ENCODE peak calls at places on chromosomes 16 and 17, in six cellular contexts. P is stimulated activated CD4-positive, alpha-beta T cell treated with anti-CD3 and anti-CD28 coated beads, Interleukin-12 subunit alpha, Interleukin-12 subunit beta, amount 100 ng/mL, for 48 hours; E is colonic mucosa; V is NCI-H146; B is stimulated activated CD8-positive, alpha-beta memory T cell treated with anti-CD3 and anti-CD28 coated beads, Interleukin-15, amount 100 ng/mL, for 24 hours; S is SW480. J is an unnamed sample.

GRCh38 chr17:42246515-42246914 is 29.7 kb downstream of the STAT5B start:
- DNase-seq in S (no peak), V (no peak), E (no peak), B (no peak), P (no peak), J (no peak)

GRCh38 chr17:52505601-52506000 is 347.1 kb upstream of the CA10 start:
- DNase-seq in E (no peak), S (no peak), V (no peak), B (no peak), P (no peak), J (no peak)

GRCh38 chr17:5583426-5584382 is 605 bp downstream of the NLRP1 start:
- DNase-seq in S (no peak), V (no peak), E (peak), B (no peak), P (no peak), J (no peak)

GRCh38 chr17:44152875-44153274 is 11.1 kb downstream of the HROB start:
- DNase-seq in E (no peak), P (no peak), V (no peak), S (no peak), B (no peak), J (no peak)

GRCh38 chr17:6853764-6854442 is 22.4 kb upstream of the TEKT1 start:
- DNase-seq in P (no peak), B (no peak), S (no peak), V (peak), E (no peak), J (no peak)

GRCh38 chr16:67449739-67450138 is 18.8 kb downstream of the HSD11B2 start:
- DNase-seq in S (no peak), E (no peak), P (no peak), V (no peak), B (no peak), J (no peak)

GRCh38 chr17:73722163-73722562 is 77.9 kb upstream of the SDK2 start:
- DNase-seq in P (no peak), E (no peak), V (no peak), B (no peak), S (no peak), J (no peak)

GRCh38 chr17:37447641-37448040 is 41.0 kb downstream of the TADA2A start:
- DNase-seq in E (no peak), S (peak), P (no peak), V (no peak), B (no peak), J (no peak)

GRCh38 chr16:3999890-4000325 is 116.3 kb downstream of the ADCY9 start:
- DNase-seq in S (no peak), E (no peak), B (no peak), V (no peak), P (no peak), J (no peak)

GRCh38 chr16:11396241-11397048 is 51.2 kb downstream of the RMI2 start:
- DNase-seq in E (peak), B (peak), V (peak), P (peak), S (peak), J (peak)

GRCh38 chr16:52677487-52677886 is 130.5 kb upstream of the TOX3 start:
- DNase-seq in S (no peak), E (no peak), B (no peak), V (no peak), P (no peak), J (no peak)

GRCh38 chr16:67842509-67843342 is 606 bp downstream of the THAP11 start:
- DNase-seq in P (no peak), B (peak), V (peak), E (peak), S (peak), J (peak)

GRCh38 chr16:88086571-88087516 is 135.6 kb downstream of the BANP start:
- DNase-seq in E (no peak), P (no peak), S (peak), V (no peak), B (no peak), J (no peak)

GRCh38 chr16:68866933-68867332 is 23.6 kb downstream of the TANGO6 start:
- DNase-seq in P (no peak), V (peak), B (no peak), E (no peak), S (no peak), J (no peak)

GRCh38 chr17:70369296-70369855 is 200.0 kb downstream of the KCNJ2 start:
- DNase-seq in B (no peak), V (no peak), S (no peak), E (no peak), P (no peak), J (no peak)

GRCh38 chr16:61042736-61043135 is 993.5 kb downstream of the CDH8 start:
- DNase-seq in E (no peak), V (no peak), B (no peak), P (no peak), S (no peak), J (no peak)

GRCh38 chr17:44249501-44250246 is 18.3 kb downstream of the SLC4A1 start:
- DNase-seq in B (no peak), V (no peak), E (no peak), S (no peak), P (no peak), J (no peak)

GRCh38 chr17:5499790-5500189 is 13.4 kb downstream of the MIS12 start:
- DNase-seq in B (no peak), V (no peak), P (no peak), E (no peak), S (no peak), J (no peak)

GRCh38 chr16:7021653-7022275 is 310.9 kb upstream of the RBFOX1 start:
- DNase-seq in B (no peak), E (no peak), P (no peak), S (no peak), V (no peak), J (no peak)

GRCh38 chr17:7023576-7024401 is 939 bp downstream of the BCL6B start:
- DNase-seq in B (peak), P (peak), V (no peak), E (peak), S (peak), J (peak)

GRCh38 chr17:62164712-62165377 is 99.8 kb upstream of the MED13 start:
- DNase-seq in S (peak), V (no peak), E (no peak), P (no peak), B (no peak), J (no peak)

GRCh38 chr17:64736804-64737492 is 74.8 kb upstream of the SMURF2 start:
- DNase-seq in B (no peak), P (peak), E (peak), S (peak), V (peak), J (peak)

GRCh38 chr17:77346765-77347164 is 206.0 kb downstream of the SEC14L1 start:
- DNase-seq in V (no peak), B (no peak), S (no peak), P (no peak), E (peak), J (peak)

GRCh38 chr17:21019976-21020575 is 22.7 kb downstream of the USP22 start:
- DNase-seq in V (peak), B (no peak), S (no peak), P (no peak), E (no peak), J (peak)

GRCh38 chr17:43803758-43804157 is 23.5 kb downstream of the CFAP97D1 start:
- DNase-seq in E (no peak), V (no peak), S (no peak), P (no peak), B (no peak), J (no peak)

GRCh38 chr17:45317113-45317820 is 447 bp upstream of the MAP3K14 start:
- DNase-seq in B (peak), V (peak), P (peak), S (peak), E (peak), J (peak)

GRCh38 chr16:17313085-17313611 is 157.6 kb downstream of the XYLT1 start:
- DNase-seq in V (no peak), B (no peak), S (no peak), E (peak), P (no peak), J (peak)

GRCh38 chr16:70399951-70400350 is 38.9 kb downstream of the ST3GAL2 start:
- DNase-seq in V (no peak), E (no peak), B (no peak), P (no peak), S (no peak), J (no peak)

GRCh38 chr16:6656760-6657159 is 675.9 kb upstream of the RBFOX1 start:
- DNase-seq in S (no peak), B (no peak), P (no peak), V (no peak), E (no peak), J (no peak)

GRCh38 chr17:82320956-82321927 is 3.8 kb upstream of the CD7 start:
- DNase-seq in S (no peak), E (no peak), V (peak), B (peak), P (peak), J (no peak)

GRCh38 chr17:29561541-29562517 is 5.0 kb downstream of the ABHD15 start:
- DNase-seq in P (no peak), V (no peak), B (no peak), S (no peak), E (no peak), J (no peak)

GRCh38 chr17:56319531-56319930 is 166.3 kb downstream of the ANKFN1 start:
- DNase-seq in E (no peak), B (no peak), V (peak), P (no peak), S (peak), J (no peak)

GRCh38 chr16:638034-638543 is 2.0 kb upstream of the METTL26 start:
- DNase-seq in E (no peak), S (no peak), V (no peak), P (no peak), B (no peak), J (no peak)

GRCh38 chr17:34840758-34841157 is 120.5 kb downstream of the CCT6B start:
- DNase-seq in E (no peak), B (no peak), S (no peak), P (no peak), V (no peak), J (no peak)

GRCh38 chr17:79078476-79079190 is 4.0 kb downstream of the ENGASE start:
- DNase-seq in B (no peak), P (no peak), V (no peak), E (peak), S (no peak), J (no peak)

GRCh38 chr17:83053779-83054451 is 25.5 kb upstream of the METRNL start:
- DNase-seq in B (no peak), V (no peak), P (no peak), E (peak), S (no peak), J (peak)

GRCh38 chr16:12815361-12815760 is 11.7 kb upstream of the CPPED1 start:
- DNase-seq in B (no peak), V (peak), P (no peak), E (no peak), S (no peak), J (no peak)

GRCh38 chr17:66319226-66319625 is 16.8 kb downstream of the PRKCA start:
- DNase-seq in S (no peak), B (no peak), E (no peak), V (no peak), P (no peak), J (no peak)

GRCh38 chr16:68085259-68086071 is at the start of gene NFATC3:
- DNase-seq in V (peak), E (peak), S (peak), B (peak), P (peak), J (peak)

J was measured in mucosa of gallbladder.